ENCODE peak calls at places on chromosomes 3 and 15, in six cellular contexts. S is tibial nerve, V is HepG2, U is A549, W is AG10803, H is B cell. G is an unnamed sample.

GRCh38 chr15:92848852-92849598 is 51.1 kb upstream of the CHD2 start:
- DNase-seq in H (peak), W (peak), S (no peak), V (no peak), U (no peak), G (no peak)

GRCh38 chr15:50247819-50248650 is 17.5 kb downstream of the HDC start:
- DNase-seq in H (peak), U (no peak), V (no peak), W (no peak), S (no peak), G (no peak)

GRCh38 chr3:195906865-195907729 is 1.3 kb downstream of the TNK2 start:
- DNase-seq in U (no peak), H (peak), S (no peak), V (no peak), W (no peak), G (no peak)

GRCh38 chr3:53748512-53749271 is 97.5 kb downstream of the CHDH start:
- DNase-seq in U (no peak), W (no peak), H (no peak), S (no peak), V (no peak), G (no peak)

GRCh38 chr3:111392911-111393351 is 149.1 kb upstream of the CD96 start:
- DNase-seq in S (no peak), H (no peak), W (no peak), V (no peak), U (peak), G (no peak)

GRCh38 chr3:112653881-112654300 is 12.9 kb upstream of the CCDC80 start:
- DNase-seq in W (peak), U (peak), S (no peak), H (no peak), V (no peak), G (no peak)

GRCh38 chr3:177665122-177665808 is 468.0 kb upstream of the TBL1XR1 start:
- DNase-seq in U (no peak), V (no peak), H (no peak), W (peak), S (no peak), G (no peak)

GRCh38 chr3:61564405-61565059 is 3.2 kb downstream of the PTPRG start:
- DNase-seq in U (no peak), S (peak), H (no peak), V (no peak), W (peak), G (peak)

GRCh38 chr3:184745526-184745925 is 33.7 kb upstream of the MAGEF1 start:
- DNase-seq in H (no peak), V (no peak), S (no peak), U (no peak), W (no peak), G (no peak)

GRCh38 chr3:152302521-152303021 is 33.8 kb downstream of the MBNL1 start:
- DNase-seq in W (peak), V (peak), U (peak), H (peak), S (no peak), G (no peak)

GRCh38 chr3:142028174-142028833 is 121.0 kb downstream of the TFDP2 start:
- DNase-seq in U (peak), W (peak), H (peak), V (no peak), S (no peak), G (no peak)

GRCh38 chr15:40303576-40303975 is 4.2 kb downstream of the PLCB2 start:
- DNase-seq in S (no peak), W (no peak), V (no peak), H (no peak), U (no peak), G (no peak)

GRCh38 chr3:45939341-45939771 is 3.9 kb upstream of the CXCR6 start:
- DNase-seq in U (no peak), V (no peak), S (no peak), W (no peak), H (no peak), G (no peak)

GRCh38 chr15:39888809-39889208 is 31.3 kb downstream of the GPR176 start:
- DNase-seq in S (no peak), V (peak), U (no peak), W (no peak), H (no peak), G (no peak)

GRCh38 chr3:112681822-112682325 is 40.9 kb upstream of the CCDC80 start:
- DNase-seq in W (peak), U (no peak), H (no peak), S (no peak), V (no peak), G (no peak)

GRCh38 chr15:66936115-66936863 is 129.1 kb upstream of the SMAD3 start:
- DNase-seq in S (no peak), U (no peak), V (no peak), W (peak), H (no peak), G (no peak)

GRCh38 chr3:11914651-11915050 is 68.0 kb upstream of the TAMM41 start:
- DNase-seq in W (no peak), S (no peak), H (no peak), V (no peak), U (no peak), G (peak)

GRCh38 chr3:196641278-196642058 is 2.0 kb downstream of the NRROS start:
- DNase-seq in H (peak), S (no peak), U (no peak), W (no peak), V (no peak), G (no peak)

GRCh38 chr3:134311265-134311664 is 60.6 kb upstream of the RYK start:
- DNase-seq in V (no peak), H (no peak), W (peak), S (no peak), U (no peak), G (no peak)

GRCh38 chr15:38195191-38195901 is 57.3 kb upstream of the SPRED1 start:
- DNase-seq in H (no peak), W (peak), U (no peak), V (no peak), S (no peak), G (no peak)

GRCh38 chr3:13612829-13613228 is 63.9 kb downstream of the FBLN2 start:
- DNase-seq in S (peak), H (no peak), U (no peak), V (peak), W (peak), G (no peak)

GRCh38 chr15:78925956-78926743 is 18.7 kb downstream of the CTSH start:
- DNase-seq in V (no peak), W (no peak), S (no peak), H (no peak), U (no peak), G (no peak)

GRCh38 chr3:29718661-29719065 is 437.8 kb downstream of the RBMS3 start:
- DNase-seq in U (no peak), W (peak), V (no peak), H (no peak), S (no peak), G (no peak)

GRCh38 chr3:82494977-82495489 is 733.6 kb upstream of the GBE1 start:
- DNase-seq in S (no peak), W (no peak), H (no peak), V (no peak), U (no peak), G (no peak)

GRCh38 chr3:31947671-31948091 is 33.4 kb downstream of the OSBPL10 start:
- DNase-seq in V (no peak), U (no peak), W (no peak), S (no peak), H (peak), G (no peak)

GRCh38 chr3:26652157-26652556 is 29.6 kb downstream of the LRRC3B start:
- DNase-seq in U (no peak), H (no peak), W (no peak), S (no peak), V (no peak), G (no peak)

GRCh38 chr3:33105341-33105943 is 8.4 kb upstream of the CRTAP start:
- DNase-seq in U (no peak), V (no peak), S (no peak), H (no peak), W (peak), G (no peak)

GRCh38 chr15:69189157-69189556 is 28.7 kb downstream of the GLCE start:
- DNase-seq in U (no peak), W (no peak), S (no peak), V (no peak), H (no peak), G (no peak)

GRCh38 chr3:57060089-57060829 is at the start of gene SPATA12:
- DNase-seq in W (peak), U (peak), H (no peak), S (peak), V (peak), G (no peak)

GRCh38 chr15:25422021-25422420 is 16.8 kb downstream of the UBE3A start:
- DNase-seq in S (no peak), W (no peak), V (no peak), U (no peak), H (no peak), G (no peak)

GRCh38 chr15:100900895-100901169 is 18.3 kb upstream of the LRRK1 start:
- DNase-seq in W (no peak), H (no peak), V (no peak), S (no peak), U (no peak), G (no peak)

GRCh38 chr3:101072299-101072698 is 79.1 kb upstream of the ABI3BP start:
- DNase-seq in W (no peak), S (no peak), V (no peak), U (peak), H (no peak), G (no peak)

DNA sequence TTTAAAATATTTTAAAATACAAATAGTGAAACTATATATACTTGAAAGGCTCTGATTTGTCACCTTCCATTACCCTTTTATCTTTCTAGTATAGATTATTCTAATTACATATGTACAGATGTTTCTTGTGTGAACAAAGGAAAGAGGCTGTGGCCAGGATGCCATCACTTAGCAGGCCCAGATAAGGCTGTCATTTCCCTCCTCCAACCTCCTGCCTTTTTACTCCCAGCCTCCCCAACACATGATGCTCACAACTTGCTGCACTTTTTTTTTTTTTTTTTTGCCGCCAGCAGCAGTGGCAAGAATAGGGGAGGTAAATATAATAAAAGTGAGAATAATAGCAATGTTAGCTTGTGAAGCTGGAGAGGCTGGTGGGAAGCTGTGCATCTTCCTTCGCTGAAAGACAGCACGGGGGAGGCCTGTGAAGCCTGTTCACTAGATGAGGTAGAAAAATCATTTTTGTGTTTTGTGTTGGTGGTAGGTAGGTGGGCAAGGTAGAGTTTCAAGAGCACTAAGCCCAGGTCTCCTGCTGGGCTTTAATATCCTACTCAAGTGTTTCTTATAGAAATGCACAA is 42.4 kb upstream of the MYO5C start:
- DNase-seq in U (no peak), V (no peak), H (no peak), S (no peak), W (no peak), G (no peak)
- TF ChIP-seq CTCF in U (no peak), V (no peak), H (no peak), S (no peak), W (no peak), G (no peak)

GRCh38 chr3:18558526-18558925 is 133.4 kb upstream of the SATB1 start:
- DNase-seq in V (no peak), H (no peak), U (no peak), W (no peak), S (no peak), G (no peak)

GRCh38 chr3:18559323-18559972 is 134.3 kb upstream of the SATB1 start:
- DNase-seq in H (peak), W (no peak), S (no peak), U (peak), V (peak), G (no peak)

GRCh38 chr3:18556503-18556902 is 131.4 kb upstream of the SATB1 start:
- DNase-seq in H (no peak), U (no peak), S (no peak), V (no peak), W (no peak), G (no peak)

DNA sequence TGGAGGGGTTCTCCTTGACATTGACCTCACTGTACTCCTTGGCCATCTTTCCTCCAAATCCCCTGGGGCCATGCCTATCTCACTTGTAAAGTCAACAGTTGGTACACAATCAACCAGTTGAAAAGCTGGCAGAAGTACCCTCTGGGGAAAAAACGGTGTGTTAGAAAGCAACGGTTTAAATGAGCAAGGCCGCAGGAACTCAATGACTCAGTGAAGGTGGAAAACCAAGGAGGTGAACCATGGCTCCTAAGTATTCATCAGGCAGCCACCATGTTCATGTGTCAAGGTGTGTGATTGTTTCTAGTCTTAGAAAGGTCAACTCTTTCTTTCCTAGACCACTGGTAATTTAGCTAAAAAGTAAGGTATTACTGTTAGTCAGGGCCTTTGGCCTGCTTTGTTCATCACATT is 130.9 kb upstream of the SATB1 start:
- DNase-seq in H (no peak), U (no peak), V (no peak), S (no peak), W (no peak), G (no peak)
- TF ChIP-seq CTCF in H (no peak), U (no peak), V (no peak), S (no peak), W (no peak), G (no peak)

DNA sequence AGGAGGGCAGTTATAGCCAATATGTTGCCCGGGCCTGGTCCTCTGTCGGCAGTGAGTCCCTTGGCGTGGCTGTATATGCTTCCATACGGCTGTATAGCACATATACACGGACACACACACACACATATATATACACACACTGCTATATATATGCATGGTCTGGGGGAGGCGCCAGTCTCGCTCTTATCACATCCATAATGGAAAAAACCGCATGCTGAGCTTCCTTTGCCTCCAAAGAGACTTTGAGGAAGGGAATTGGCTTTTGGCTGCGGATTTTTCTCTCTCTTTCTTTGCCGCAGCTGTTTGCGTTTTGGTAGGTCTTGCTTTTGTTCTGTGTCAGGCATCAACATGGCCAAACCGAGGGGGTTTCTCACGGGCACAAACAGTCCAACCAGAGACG is 11.3 kb upstream of the TMEM115 start:
- DNase-seq in W (no peak), S (no peak), U (peak), V (no peak), H (no peak), G (no peak)
- TF ChIP-seq CTCF in W (no peak), S (no peak), U (no peak), V (peak), H (no peak), G (peak)

GRCh38 chr3:128588147-128588546 is 62.5 kb downstream of the RPN1 start:
- DNase-seq in H (no peak), W (no peak), U (no peak), V (no peak), S (no peak), G (no peak)

GRCh38 chr3:128591728-128592426 is 58.7 kb downstream of the RPN1 start:
- DNase-seq in S (no peak), H (no peak), U (no peak), V (no peak), W (no peak), G (no peak)

GRCh38 chr3:128587391-128587790 is 63.2 kb downstream of the RPN1 start:
- DNase-seq in S (no peak), V (no peak), U (no peak), W (no peak), H (no peak), G (no peak)

GRCh38 chr3:128592891-128593290 is 57.7 kb downstream of the RPN1 start:
- DNase-seq in S (no peak), U (no peak), H (no peak), W (no peak), V (no peak), G (no peak)

DNA sequence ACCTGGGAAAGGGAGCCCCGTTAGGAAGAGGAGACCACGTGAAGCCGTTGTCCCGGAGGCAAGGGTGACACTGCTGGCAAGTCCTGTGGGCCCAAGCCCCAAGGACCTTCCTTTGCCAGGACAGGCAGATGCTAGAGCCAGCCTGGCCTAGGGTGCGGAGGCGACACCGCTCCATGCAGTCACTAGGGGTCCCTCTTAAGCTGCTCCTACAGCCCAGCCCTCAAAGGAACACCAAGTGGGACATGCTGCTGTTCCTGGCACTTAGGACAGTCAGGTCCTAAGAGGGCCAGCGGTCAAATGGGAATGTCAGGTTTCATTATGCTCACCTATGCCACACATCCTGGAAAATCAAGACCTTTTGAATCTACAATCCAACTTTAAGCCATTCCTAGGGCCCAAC is 59.7 kb downstream of the RPN1 start:
- DNase-seq in S (no peak), W (no peak), H (no peak), V (peak), U (no peak), G (no peak)
- TF ChIP-seq CTCF in S (no peak), W (no peak), H (no peak), V (peak), U (no peak), G (no peak)

GRCh38 chr3:106590259-106590658 is 721.4 kb upstream of the CBLB start:
- DNase-seq in S (no peak), V (no peak), W (peak), U (no peak), H (no peak), G (no peak)
- TF ChIP-seq CTCF in S (no peak), V (no peak), W (no peak), U (no peak), H (no peak), G (no peak)

GRCh38 chr15:36810656-36811449 is 231.4 kb downstream of the CDIN1 start:
- DNase-seq in U (no peak), V (no peak), W (no peak), H (no peak), S (no peak), G (no peak)
- TF ChIP-seq CTCF in U (no peak), V (no peak), W (no peak), H (no peak), S (no peak), G (peak)

GRCh38 chr15:99502182-99502581 is 63.6 kb upstream of the MEF2A start:
- DNase-seq in S (no peak), W (no peak), H (peak), U (no peak), V (no peak), G (no peak)
- TF ChIP-seq CTCF in S (no peak), W (no peak), H (no peak), U (no peak), V (no peak), G (no peak)

DNA sequence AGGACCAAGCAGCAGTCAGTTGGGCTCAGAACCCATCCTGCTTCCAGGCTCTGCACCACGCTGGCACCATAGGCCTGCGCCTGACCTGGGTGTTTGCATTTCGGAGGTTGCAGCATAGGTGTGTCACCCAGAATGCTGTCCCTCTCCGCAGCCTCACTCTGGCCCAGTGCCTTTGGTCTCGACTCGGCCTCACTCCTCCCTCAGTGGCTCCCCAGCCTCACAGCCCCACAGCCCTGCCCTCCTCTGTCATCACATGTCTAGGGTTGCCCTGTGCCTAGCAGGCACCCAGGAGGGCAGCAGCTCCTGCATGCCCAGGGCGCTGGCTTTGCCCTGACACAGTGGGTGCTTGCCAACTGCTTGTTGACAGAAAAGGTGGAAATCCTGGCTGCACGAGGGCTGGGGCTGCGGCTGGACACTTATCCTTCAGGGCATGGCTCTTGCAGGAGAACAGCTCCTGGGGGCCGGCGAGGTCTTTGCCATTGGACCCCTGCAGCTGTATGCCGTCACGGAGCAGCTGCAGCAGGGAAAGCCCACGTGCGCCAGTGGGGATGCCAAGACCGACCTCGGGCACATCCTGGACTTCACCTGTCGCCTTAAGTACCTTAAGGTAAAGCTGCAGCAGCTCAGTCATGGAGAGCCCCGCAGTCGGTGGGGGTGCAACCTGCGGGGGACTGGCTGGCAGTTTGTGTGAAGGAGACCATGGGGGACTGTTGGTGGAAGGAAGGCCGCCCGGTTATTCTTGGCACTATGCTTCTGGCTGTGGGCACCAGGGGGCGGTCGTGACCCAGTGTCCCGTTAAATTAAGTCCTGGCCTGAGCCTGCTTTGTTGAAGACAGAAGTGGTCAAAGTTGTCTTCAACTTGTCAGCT is 16.2 kb downstream of the NISCH start:
- DNase-seq in S (peak), H (no peak), U (peak), W (peak), V (no peak), G (no peak)
- TF ChIP-seq CTCF in S (peak), H (peak), U (peak), W (peak), V (peak), G (peak)

GRCh38 chr3:108123326-108123725 is 32.5 kb upstream of the CD47 start:
- DNase-seq in W (no peak), V (no peak), H (no peak), S (no peak), U (no peak), G (no peak)

GRCh38 chr3:108126348-108126747 is 35.5 kb upstream of the CD47 start:
- DNase-seq in H (no peak), S (no peak), U (no peak), W (no peak), V (no peak), G (no peak)

GRCh38 chr3:108125550-108126071 is 34.8 kb upstream of the CD47 start:
- DNase-seq in U (no peak), H (peak), S (no peak), W (no peak), V (no peak), G (no peak)

GRCh38 chr3:108125151-108125540 is 34.3 kb upstream of the CD47 start:
- DNase-seq in W (no peak), S (no peak), V (no peak), U (no peak), H (no peak), G (no peak)

GRCh38 chr3:108124337-108125150 is 33.7 kb upstream of the CD47 start:
- DNase-seq in W (no peak), H (peak), S (no peak), U (no peak), V (no peak), G (no peak)
- TF ChIP-seq CTCF in W (no peak), H (no peak), S (no peak), U (no peak), V (no peak), G (no peak)